ENCODE peak calls at places on chromosomes 7 and 10, in seven cellular contexts. L is Caco-2, P is endothelial cell, K is OCI-LY7, H is progenitor cell of endocrine pancreas, V is AG04449, T is spleen. W is an unnamed sample.

GRCh38 chr10:49689882-49690510 is 10.5 kb downstream of the C10orf53 start:
- DNase-seq in L (no peak), P (no peak), K (no peak), H (no peak), V (no peak), T (no peak), W (no peak)

GRCh38 chr10:86556933-86557649 is 35.5 kb upstream of the WAPL start:
- DNase-seq in L (no peak), P (no peak), K (no peak), H (no peak), V (no peak), T (no peak), W (no peak)

GRCh38 chr10:119284679-119285096 is 77.3 kb downstream of the GRK5 start:
- DNase-seq in L (no peak), P (no peak), K (no peak), H (no peak), V (no peak), T (peak), W (no peak)

GRCh38 chr10:91389636-91390512 is 20.3 kb upstream of the HECTD2 start:
- DNase-seq in L (no peak), P (no peak), K (peak), H (no peak), V (no peak), T (no peak), W (peak)

GRCh38 chr7:131105803-131106680 is 221.6 kb upstream of the MKLN1 start:
- DNase-seq in L (peak), P (peak), K (peak), H (peak), V (no peak), T (peak), W (peak)

GRCh38 chr7:140170375-140170774 is 6.4 kb downstream of the KDM7A start:
- DNase-seq in L (no peak), P (no peak), K (no peak), H (no peak), V (no peak), T (no peak), W (no peak)

GRCh38 chr10:131729361-131729760 is 171.4 kb upstream of the PPP2R2D start:
- DNase-seq in L (no peak), P (no peak), K (no peak), H (no peak), V (no peak), T (peak), W (no peak)

GRCh38 chr10:53403688-53404087 is 631.1 kb upstream of the MBL2 start:
- DNase-seq in L (no peak), P (no peak), K (no peak), H (no peak), V (no peak), T (peak), W (no peak)

GRCh38 chr10:24223953-24224352 is 15.0 kb downstream of the KIAA1217 start:
- DNase-seq in L (no peak), P (no peak), K (no peak), H (no peak), V (no peak), T (no peak), W (no peak)

GRCh38 chr10:97475936-97476594 is 22.2 kb downstream of the MMS19 start:
- DNase-seq in L (no peak), P (no peak), K (no peak), H (no peak), V (peak), T (no peak), W (no peak)

GRCh38 chr10:127926455-127926854 is 19.6 kb downstream of the PTPRE start:
- DNase-seq in L (no peak), P (no peak), K (no peak), H (no peak), V (no peak), T (no peak), W (no peak)

GRCh38 chr7:25297231-25297630 is 68.9 kb upstream of the NPVF start:
- DNase-seq in L (no peak), P (no peak), K (no peak), H (no peak), V (no peak), T (no peak), W (no peak)

GRCh38 chr7:4805110-4805978 is 29.9 kb downstream of the AP5Z1 start:
- DNase-seq in L (no peak), P (no peak), K (no peak), H (no peak), V (no peak), T (peak), W (no peak)

GRCh38 chr10:71006497-71006896 is 118.1 kb upstream of the PCBD1 start:
- DNase-seq in L (no peak), P (no peak), K (no peak), H (no peak), V (no peak), T (peak), W (no peak)

GRCh38 chr7:44184874-44185446 is 4.3 kb downstream of the GCK start:
- DNase-seq in L (no peak), P (no peak), K (no peak), H (no peak), V (no peak), T (no peak), W (no peak)
- TF ChIP-seq CTCF in L (no peak), P (no peak), K (no peak), H (no peak), V (no peak), T (no peak), W (no peak)

GRCh38 chr10:109835257-109835656 is 88.1 kb downstream of the XPNPEP1 start:
- DNase-seq in L (no peak), P (no peak), K (no peak), H (no peak), V (no peak), T (no peak), W (no peak)
- TF ChIP-seq CTCF in L (no peak), P (no peak), K (no peak), H (no peak), V (no peak), T (no peak), W (no peak)

GRCh38 chr7:113289140-113289740 is 170.9 kb upstream of the SMIM30 start:
- DNase-seq in L (peak), P (no peak), K (peak), H (no peak), V (no peak), T (no peak), W (no peak)
- TF ChIP-seq CTCF in L (peak), P (no peak), K (peak), H (peak), V (peak), T (peak), W (no peak)

GRCh38 chr7:913736-914520 is 37.6 kb downstream of the GET4 start:
- DNase-seq in L (no peak), P (no peak), K (no peak), H (no peak), V (no peak), T (no peak), W (no peak)
- TF ChIP-seq CTCF in L (no peak), P (no peak), K (no peak), H (no peak), V (no peak), T (no peak), W (no peak)